ENCODE peak calls at places on chromosomes 3 and 15, in seven cellular contexts. G, B, Z, I, D, W and O are unnamed samples.

GRCh38 chr3:156246939-156247725 is 126.8 kb downstream of the KCNAB1 start:
- DNase-seq in Z (no peak), G (no peak), B (no peak), W (no peak), I (peak; percentile 64), D (no peak), O (no peak)

GRCh38 chr3:14166877-14167605 is 11.4 kb downstream of the XPC start:
- DNase-seq in B (no peak), I (no peak), Z (no peak), G (no peak), W (no peak), D (no peak), O (no peak)

GRCh38 chr3:48016336-48016973 is at the start of gene MAP4:
- DNase-seq in Z (no peak), I (peak; percentile 27), D (no peak), G (no peak), B (no peak), W (no peak), O (no peak)

GRCh38 chr3:42159706-42160472 is 68.7 kb downstream of the TRAK1 start:
- DNase-seq in G (peak; percentile 86), Z (peak; percentile 86), I (peak; percentile 29), W (peak; percentile 89), B (peak; percentile 88), D (peak; percentile 59), O (no peak)

GRCh38 chr3:124985358-124985757 is 50.8 kb upstream of the MUC13 start:
- DNase-seq in D (peak; percentile 12), G (peak; percentile 40), I (peak; percentile 93), Z (no peak), W (no peak), B (no peak), O (peak; percentile 70)

GRCh38 chr15:70672081-70672480 is 91.3 kb downstream of the UACA start:
- DNase-seq in D (no peak), B (no peak), I (no peak), G (no peak), Z (no peak), W (no peak), O (no peak)

GRCh38 chr3:153880493-153880892 is 240.7 kb upstream of the ARHGEF26 start:
- DNase-seq in W (no peak), D (no peak), I (no peak), B (no peak), G (no peak), Z (no peak), O (peak; percentile 68)

GRCh38 chr3:46574263-46574662 is 8.2 kb upstream of the LRRC2 start:
- DNase-seq in B (no peak), D (no peak), W (peak; percentile 40), G (peak; percentile 38), I (no peak), Z (no peak), O (no peak)

GRCh38 chr3:41688595-41689380 is 273.1 kb downstream of the ULK4 start:
- DNase-seq in I (peak; percentile 46), D (no peak), G (peak; percentile 44), Z (no peak), W (no peak), B (no peak), O (peak; percentile 47)

GRCh38 chr15:74317820-74318375 is 49.5 kb downstream of the CYP11A1 start:
- DNase-seq in D (no peak), I (peak; percentile 94), Z (peak; percentile 42), G (peak; percentile 70), W (no peak), B (no peak), O (peak; percentile 11)

GRCh38 chr15:41411441-41411840 is 5.5 kb upstream of the RTF1 start:
- DNase-seq in Z (no peak), G (no peak), D (no peak), B (no peak), W (no peak), I (no peak), O (no peak)

GRCh38 chr15:41417812-41418211 is 917 bp downstream of the RTF1 start:
- DNase-seq in D (no peak), W (peak; percentile 30), I (peak; percentile 55), Z (no peak), B (peak; percentile 23), G (peak; percentile 24), O (no peak)

GRCh38 chr15:41416742-41417417 is at the start of gene RTF1:
- DNase-seq in Z (peak; percentile 99), G (peak; percentile 97), I (peak; percentile 94), D (peak; percentile 71), B (peak; percentile 92), W (peak; percentile 97), O (peak; percentile 93)

GRCh38 chr15:41416162-41416741 is 643 bp upstream of the RTF1 start:
- DNase-seq in Z (no peak), I (no peak), D (no peak), W (no peak), B (no peak), G (no peak), O (no peak)

GRCh38 chr15:41417418-41417811 is 520 bp downstream of the RTF1 start:
- DNase-seq in Z (peak; percentile 76), I (peak; percentile 69), B (peak; percentile 42), W (peak; percentile 70), D (no peak), G (peak; percentile 65), O (peak; percentile 8)
- TF ChIP-seq EZH2phosphoT487 in Z (no peak), I (no peak), B (no peak), W (no peak), D (no peak), G (no peak), O (no peak)

GRCh38 chr15:25087137-25087536 is 132.3 kb downstream of the SNRPN start:
- DNase-seq in I (no peak), Z (no peak), D (no peak), G (no peak), W (no peak), B (no peak), O (no peak)
- H3K9me3 ChIP-seq in I (no peaks in the 10 kb centered on the region), Z (no peaks in the 10 kb centered on the region), D (peaks cover 3% of the 10 kb centered on the region), G (peaks cover 3% of the 10 kb centered on the region), W (no peaks in the 10 kb centered on the region), B (no peaks in the 10 kb centered on the region), O (peaks cover 20% of the 10 kb centered on the region)

GRCh38 chr15:65377976-65378366 is at the start of gene IGDCC3:
- DNase-seq in I (peak; percentile 13), D (no peak), G (peak; percentile 73), Z (peak; percentile 85), B (no peak), W (peak; percentile 97), O (no peak)
- H2AFZ ChIP-seq in I (peak within 1 kb of the TSS; percentile 68), D (no peak within 1 kb of the TSS), G (peak within 1 kb of the TSS; percentile 23), Z (no peak within 1 kb of the TSS), B (no peak within 1 kb of the TSS), W (peak within 1 kb of the TSS; percentile 38), O (peak within 1 kb of the TSS; percentile 68)

GRCh38 chr15:67547836-67548531 is 5.5 kb downstream of the MAP2K5 start:
- DNase-seq in G (no peak), B (no peak), Z (no peak), D (no peak), W (no peak), I (peak; percentile 84), O (no peak)
- TF ChIP-seq EZH2phosphoT487 in G (no peak), B (no peak), Z (no peak), D (no peak), W (no peak), I (no peak), O (no peak)